ENCODE peak calls at places on chromosomes 5 and 9, in six cellular contexts. C is IMR-90, B is breast epithelium, H is stomach, E is upper lobe of left lung, W is suprapubic skin. N is an unnamed sample.

GRCh38 chr9:100477221-100477620 is 4.3 kb downstream of the TMEFF1 start:
- DNase-seq in C (no peak), B (no peak), H (no peak), E (no peak), W (no peak), N (no peak)

GRCh38 chr5:23446436-23446835 is 61.0 kb upstream of the PRDM9 start:
- DNase-seq in C (no peak), B (no peak), H (no peak), E (no peak), W (no peak), N (peak; percentile 27)

GRCh38 chr5:89729623-89730390 is 679.7 kb downstream of the CETN3 start:
- DNase-seq in C (no peak), B (no peak), H (no peak), E (no peak), W (no peak), N (no peak)

GRCh38 chr5:150603491-150603890 is 37.0 kb upstream of the SYNPO start:
- DNase-seq in C (no peak), B (no peak), H (no peak), E (no peak), W (no peak), N (no peak)

GRCh38 chr5:59661306-59661705 is 232.2 kb downstream of the PDE4D start:
- DNase-seq in C (no peak), B (no peak), H (no peak), E (no peak), W (no peak), N (no peak)

GRCh38 chr9:95077766-95078382 is 239.6 kb downstream of the FANCC start:
- DNase-seq in C (no peak), B (no peak), H (peak; percentile 43), E (peak; percentile 26), W (peak; percentile 60), N (no peak)

GRCh38 chr5:36777105-36777757 is 99.3 kb upstream of the NIPBL start:
- DNase-seq in C (peak; percentile 27), B (no peak), H (no peak), E (no peak), W (no peak), N (no peak)

GRCh38 chr5:90747693-90748092 is 189.1 kb downstream of the ADGRV1 start:
- DNase-seq in C (no peak), B (no peak), H (no peak), E (no peak), W (no peak), N (no peak)

GRCh38 chr9:113255431-113255830 is 19.9 kb downstream of the CDC26 start:
- DNase-seq in C (no peak), B (no peak), H (no peak), E (peak; percentile 36), W (no peak), N (no peak)

GRCh38 chr5:73948289-73948688 is 322.3 kb downstream of the ARHGEF28 start:
- DNase-seq in C (no peak), B (no peak), H (no peak), E (no peak), W (no peak), N (no peak)

GRCh38 chr5:58072202-58072791 is 387.6 kb downstream of the PLK2 start:
- DNase-seq in C (no peak), B (no peak), H (no peak), E (no peak), W (no peak), N (no peak)

GRCh38 chr5:43428034-43428712 is 16.0 kb upstream of the CCL28 start:
- DNase-seq in C (peak; percentile 43), B (no peak), H (no peak), E (no peak), W (no peak), N (no peak)

GRCh38 chr5:61732376-61732775 is 400.3 kb downstream of the ZSWIM6 start:
- DNase-seq in C (no peak), B (no peak), H (no peak), E (no peak), W (no peak), N (no peak)

GRCh38 chr5:10476878-10477277 is 35.2 kb downstream of the ROPN1L start:
- DNase-seq in C (no peak), B (no peak), H (no peak), E (no peak), W (no peak), N (no peak)

GRCh38 chr5:10475931-10476687 is 34.4 kb downstream of the ROPN1L start:
- DNase-seq in C (no peak), B (no peak), H (no peak), E (no peak), W (no peak), N (no peak)

GRCh38 chr5:10478436-10478835 is 36.8 kb downstream of the ROPN1L start:
- DNase-seq in C (peak; percentile 47), B (no peak), H (no peak), E (no peak), W (no peak), N (no peak)

GRCh38 chr5:10481241-10481932 is 39.7 kb downstream of the ROPN1L start:
- DNase-seq in C (no peak), B (no peak), H (no peak), E (no peak), W (no peak), N (no peak)

DNA sequence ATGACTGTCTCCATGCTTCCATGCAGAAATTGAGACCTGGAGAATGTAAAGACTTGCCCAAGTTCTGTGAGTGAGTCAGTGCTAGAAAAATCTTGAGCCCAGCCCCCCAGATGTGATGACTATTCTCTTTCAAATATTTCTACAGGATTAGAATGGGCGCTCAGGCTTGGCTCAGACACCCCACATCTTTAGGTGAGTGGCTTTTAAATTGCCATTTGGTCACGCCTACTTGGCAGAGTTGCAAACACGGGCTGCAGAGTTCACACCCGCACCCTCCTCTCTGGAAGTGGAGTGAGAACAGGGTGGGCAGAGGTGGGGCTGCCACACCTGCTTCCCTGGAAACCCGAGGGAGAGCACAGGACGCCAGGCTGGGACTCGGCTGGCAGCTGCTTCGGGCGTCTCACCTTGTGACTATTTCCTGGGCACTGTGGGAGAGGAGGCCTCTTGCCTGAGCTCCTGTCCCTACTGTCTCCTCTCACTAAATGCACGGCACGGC is 37.6 kb downstream of the ROPN1L start:
- DNase-seq in C (peak; percentile 82), B (no peak), H (peak; percentile 47), E (peak; percentile 31), W (no peak), N (no peak)
- TF ChIP-seq POLR2A in C (no peak), B (no peak), H (no peak), E (no peak), W (no peak), N (no peak)

DNA sequence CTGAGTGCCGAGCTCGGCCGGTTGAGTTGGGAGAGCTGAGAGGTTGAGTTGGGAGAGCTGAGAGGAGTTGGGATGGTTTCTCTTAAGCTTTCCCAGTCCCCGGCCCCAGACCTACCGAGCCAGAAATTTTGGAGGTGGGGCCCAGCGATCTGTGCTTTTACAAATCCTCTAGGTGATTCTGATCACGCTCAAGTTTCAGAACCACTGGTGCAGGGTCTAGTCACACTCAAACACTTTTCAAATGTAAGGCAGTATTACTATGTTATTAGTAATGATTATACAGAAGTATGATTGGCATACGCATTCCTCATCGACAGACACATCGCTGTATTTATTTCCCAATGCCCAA is 256 bp upstream of the CLINT1 start:
- DNase-seq in C (no peak), B (no peak), H (no peak), E (no peak), W (no peak), N (no peak)
- H3K4me1 ChIP-seq in C (no peaks in the 10 kb centered on the region), B (peaks cover 5% of the 10 kb centered on the region), H (peaks cover 7% of the 10 kb centered on the region), E (peaks cover 29% of the 10 kb centered on the region), W (peaks cover 41% of the 10 kb centered on the region), N (no peaks in the 10 kb centered on the region)

GRCh38 chr9:35074141-35074540 is 1.7 kb upstream of the VCP start:
- DNase-seq in C (no peak), B (peak; percentile 17), H (no peak), E (no peak), W (no peak), N (no peak)

GRCh38 chr9:35070823-35071813 is 1.3 kb downstream of the VCP start:
- DNase-seq in C (peak; percentile 46), B (peak; percentile 22), H (peak; percentile 30), E (peak; percentile 34), W (no peak), N (no peak)

GRCh38 chr9:35072461-35073275 is at the start of gene VCP:
- DNase-seq in C (peak; percentile 99), B (peak; percentile 99), H (peak; percentile 98), E (peak; percentile 98), W (peak; percentile 100), N (peak; percentile 99)

GRCh38 chr9:35073276-35073607 is 817 bp upstream of the VCP start:
- DNase-seq in C (peak; percentile 19), B (no peak), H (no peak), E (no peak), W (no peak), N (no peak)

DNA sequence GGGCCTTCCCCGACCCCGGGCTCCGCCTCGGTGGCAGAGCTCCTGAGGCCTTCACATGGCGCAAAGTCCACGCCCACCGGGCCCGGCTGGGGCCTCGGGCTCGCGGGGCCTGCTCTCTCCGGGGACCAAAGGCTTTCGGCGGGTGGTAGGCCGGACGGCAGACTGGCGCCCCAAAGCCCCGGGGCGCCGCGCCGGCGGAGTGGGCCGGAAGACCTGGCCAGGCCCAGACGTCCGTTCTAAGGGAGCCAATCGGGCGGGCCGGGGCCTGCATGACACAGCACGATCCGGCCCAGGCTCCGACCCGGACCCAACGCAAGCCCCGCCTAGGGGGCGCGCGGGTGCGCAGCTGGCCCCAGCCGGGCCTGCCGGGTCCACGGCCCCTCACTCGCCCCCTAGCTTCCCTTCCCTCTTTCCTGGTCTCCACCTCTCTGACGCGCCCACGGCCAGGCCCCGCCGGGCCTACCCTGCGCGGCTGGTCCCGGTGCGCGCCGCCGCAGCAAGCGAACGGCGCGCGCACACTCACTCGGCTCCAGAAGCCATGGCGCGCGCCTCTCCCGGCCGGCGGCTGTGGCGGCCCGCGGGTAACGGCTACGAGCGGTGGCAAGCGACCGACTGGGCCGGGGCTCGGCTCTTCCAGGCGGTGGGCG is 488 bp downstream of the VCP start:
- DNase-seq in C (peak; percentile 84), B (peak; percentile 78), H (peak; percentile 87), E (peak; percentile 96), W (peak; percentile 93), N (peak; percentile 94)
- TF ChIP-seq POLR2A in C (peak; percentile 87), B (no peak), H (no peak), E (no peak), W (no peak), N (peak; percentile 2)

DNA sequence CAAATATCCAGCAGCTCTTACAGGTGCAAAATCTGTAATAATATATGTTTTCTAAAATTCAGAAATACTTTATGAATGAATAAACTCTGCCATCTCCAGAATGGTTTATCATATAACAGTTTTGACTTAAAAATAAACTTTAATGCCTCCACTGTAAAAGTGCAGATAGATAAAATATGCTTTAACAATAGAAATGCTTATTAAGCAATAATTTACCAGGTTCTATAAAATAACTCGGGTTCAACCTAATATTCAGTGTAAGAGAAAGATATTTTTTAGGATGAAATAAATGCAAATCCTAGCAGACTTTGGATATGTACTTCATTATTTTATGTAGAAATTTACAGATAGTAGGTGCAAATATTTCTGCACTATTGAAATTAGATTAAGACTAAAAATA is 74.1 kb downstream of the FBXL7 start:
- DNase-seq in C (no peak), B (no peak), H (no peak), E (no peak), W (no peak), N (no peak)
- H3K4me1 ChIP-seq in C (peaks cover 9% of the 10 kb centered on the region), B (no peaks in the 10 kb centered on the region), H (no peaks in the 10 kb centered on the region), E (no peaks in the 10 kb centered on the region), W (no peaks in the 10 kb centered on the region), N (peaks cover 50% of the 10 kb centered on the region)

N was measured in heart left ventricle.